ENCODE peak calls at places on chromosomes 4 and X, in nine cellular contexts. H is NCI-H510A, F is COR-L47, U is H9, A is sciatic nerve, R is SK-N-DZ, I is HFF-Myc, P is activated gamma-delta T cell, B is pons. N is an unnamed sample.

GRCh38 chr4:33150139-33150538 is 2430.0 kb downstream of the PCDH7 start:
- DNase-seq in H (no peak), B (no peak), R (no peak), A (no peak), U (no peak), P (no peak), I (no peak), F (no peak), N (no peak)

GRCh38 chrX:106894978-106895452 is 8.1 kb downstream of the RIPPLY1 start:
- DNase-seq in R (no peak), B (no peak), I (peak), P (no peak), U (no peak), A (no peak), F (no peak), H (no peak), N (no peak)

GRCh38 chr4:75122424-75123014 is 189.6 kb downstream of the PARM1 start:
- DNase-seq in H (no peak), I (no peak), F (no peak), A (no peak), B (no peak), R (no peak), U (no peak), P (no peak), N (no peak)

GRCh38 chr4:41750158-41750623 is 1.7 kb upstream of the PHOX2B start:
- DNase-seq in I (no peak), F (no peak), U (peak), R (peak), A (no peak), B (no peak), H (no peak), P (no peak), N (no peak)

GRCh38 chr4:145308598-145308997 is 128.2 kb upstream of the OTUD4 start:
- DNase-seq in F (no peak), A (no peak), I (peak), P (no peak), B (no peak), R (no peak), H (no peak), U (no peak), N (no peak)

GRCh38 chr4:20544645-20545044 is 155.6 kb upstream of the PACRGL start:
- DNase-seq in R (peak), I (peak), A (no peak), H (no peak), F (peak), P (no peak), U (no peak), B (peak), N (no peak)

GRCh38 chrX:37348237-37349130 is 680 bp upstream of the PRRG1 start:
- DNase-seq in B (peak), P (no peak), H (no peak), I (no peak), A (no peak), R (no peak), F (no peak), U (no peak), N (no peak)

GRCh38 chrX:70826715-70827114 is 81.8 kb downstream of the TEX11 start:
- DNase-seq in F (no peak), R (no peak), I (no peak), U (no peak), P (no peak), B (peak), H (no peak), A (no peak), N (no peak)

GRCh38 chr4:103673983-103674382 is 45.8 kb downstream of the TACR3 start:
- DNase-seq in U (no peak), R (no peak), A (no peak), I (no peak), F (no peak), H (no peak), B (no peak), P (no peak), N (no peak)

GRCh38 chrX:25002658-25003015 is 13.1 kb downstream of the ARX start:
- DNase-seq in P (no peak), B (no peak), F (no peak), R (no peak), A (no peak), U (no peak), I (no peak), H (no peak), N (no peak)

GRCh38 chr4:134027931-134028330 is 173.7 kb downstream of the PABPC4L start:
- DNase-seq in H (no peak), U (no peak), I (peak), A (no peak), F (no peak), P (no peak), R (no peak), B (peak), N (no peak)

GRCh38 chr4:7309176-7309575 is 116.8 kb downstream of the SORCS2 start:
- DNase-seq in U (no peak), H (no peak), I (no peak), A (no peak), R (no peak), F (no peak), B (no peak), P (no peak), N (no peak)

GRCh38 chrX:108036298-108036973 is 8.4 kb upstream of the VSIG1 start:
- DNase-seq in R (no peak), P (no peak), A (no peak), H (no peak), U (no peak), F (no peak), I (peak), B (no peak), N (no peak)

GRCh38 chr4:6840062-6840976 is 57.8 kb downstream of the KIAA0232 start:
- DNase-seq in F (no peak), R (no peak), A (no peak), P (no peak), U (no peak), I (peak), B (no peak), H (no peak), N (no peak)

GRCh38 chr4:120000591-120001296 is 65.9 kb downstream of the MAD2L1 start:
- DNase-seq in R (no peak), F (no peak), U (no peak), H (no peak), P (no peak), B (no peak), A (no peak), I (no peak), N (no peak)

GRCh38 chr4:25290490-25291067 is 22.0 kb upstream of the ZCCHC4 start:
- DNase-seq in B (no peak), P (no peak), F (no peak), I (no peak), H (no peak), U (no peak), A (no peak), R (no peak), N (no peak)

GRCh38 chr4:164748375-164748774 is 5.6 kb upstream of the SMIM31 start:
- DNase-seq in U (no peak), I (no peak), B (peak), F (no peak), A (no peak), H (no peak), P (no peak), R (no peak), N (no peak)

GRCh38 chr4:109303141-109303499 is 662 bp upstream of the COL25A1 start:
- DNase-seq in I (no peak), U (no peak), F (no peak), A (no peak), R (no peak), P (no peak), B (no peak), H (no peak), N (no peak)

GRCh38 chr4:151169223-151169622 is 69.8 kb downstream of the RPS3A start:
- DNase-seq in B (peak), P (no peak), F (peak), A (peak), I (peak), R (peak), H (no peak), U (no peak), N (no peak)

GRCh38 chrX:108216405-108216804 is 124.8 kb downstream of the ATG4A start:
- DNase-seq in F (no peak), P (no peak), U (no peak), A (no peak), R (no peak), I (no peak), B (no peak), H (no peak), N (no peak)

GRCh38 chr4:105657117-105657765 is 51.2 kb downstream of the INTS12 start:
- DNase-seq in A (no peak), B (no peak), R (no peak), I (no peak), U (no peak), H (no peak), F (no peak), P (no peak), N (no peak)

GRCh38 chr4:121200795-121201472 is 36.8 kb upstream of the TNIP3 start:
- DNase-seq in F (no peak), A (no peak), R (no peak), I (no peak), H (no peak), B (no peak), P (no peak), U (no peak), N (no peak)

GRCh38 chr4:54067163-54067562 is 2.8 kb upstream of the CHIC2 start:
- DNase-seq in F (no peak), A (no peak), H (no peak), R (no peak), B (no peak), I (no peak), U (no peak), P (no peak), N (peak)

GRCh38 chr4:77859256-77859655 is 3.4 kb upstream of the MRPL1 start:
- DNase-seq in F (no peak), U (no peak), R (no peak), H (no peak), P (no peak), A (no peak), I (no peak), B (no peak), N (no peak)

GRCh38 chr4:16418814-16419213 is 192.5 kb upstream of the TAPT1 start:
- DNase-seq in U (no peak), I (peak), B (peak), A (no peak), P (no peak), H (no peak), F (no peak), R (no peak), N (no peak)

GRCh38 chr4:181854142-181854541 is 389.1 kb upstream of the TENM3 start:
- DNase-seq in R (peak), H (no peak), U (no peak), P (no peak), F (no peak), I (no peak), A (no peak), B (no peak), N (no peak)

GRCh38 chr4:2934077-2934812 is 29.0 kb downstream of the NOP14 start:
- DNase-seq in R (no peak), F (no peak), P (peak), A (peak), I (no peak), B (no peak), H (no peak), U (no peak), N (peak)

GRCh38 chrX:56995271-56995994 is at the start of gene SPIN3:
- DNase-seq in F (peak), U (peak), B (peak), H (peak), P (peak), I (no peak), R (peak), A (peak), N (peak)

GRCh38 chr4:656651-657337 is 17.3 kb downstream of the ATP5ME start:
- DNase-seq in I (no peak), A (no peak), B (no peak), U (no peak), P (no peak), F (no peak), R (no peak), H (no peak), N (no peak)

GRCh38 chrX:12011075-12011474 is 127.2 kb upstream of the FRMPD4 start:
- DNase-seq in A (no peak), B (no peak), R (no peak), F (no peak), P (no peak), I (no peak), H (no peak), U (no peak), N (no peak)